ENCODE peak calls at places on chromosomes 6 and 20, in eight cellular contexts. X, U, B, Z, F, R, J and V are unnamed samples.

GRCh38 chr6:346389-347030 is 45.0 kb upstream of the IRF4 start:
- DNase-seq in J (no peak), B (no peak), X (peak; percentile 20), F (peak; percentile 44), U (no peak), Z (no peak), R (no peak), V (no peak)

GRCh38 chr20:35171753-35172433 is at the start of gene PROCR:
- DNase-seq in X (peak; percentile 90), R (peak; percentile 67), F (peak; percentile 94), J (peak; percentile 87), B (peak; percentile 99), Z (peak; percentile 98), U (peak; percentile 88), V (peak; percentile 99)

GRCh38 chr20:45465492-45466266 is 3.9 kb upstream of the WFDC2 start:
- DNase-seq in R (no peak), J (peak; percentile 27), B (no peak), U (no peak), X (no peak), F (no peak), Z (no peak), V (no peak)

GRCh38 chr6:111912904-111913303 is 39.7 kb upstream of the FYN start:
- DNase-seq in X (no peak), B (no peak), F (no peak), U (no peak), Z (no peak), J (no peak), R (no peak), V (no peak)

GRCh38 chr6:11645016-11645415 is 107.5 kb downstream of the TMEM170B start:
- DNase-seq in F (no peak), J (no peak), Z (no peak), R (no peak), B (no peak), X (no peak), U (no peak), V (no peak)

GRCh38 chr20:49578436-49578835 is 10.5 kb upstream of the PTGIS start:
- DNase-seq in J (no peak), B (no peak), X (no peak), F (no peak), Z (no peak), U (no peak), R (no peak), V (no peak)

GRCh38 chr6:113103618-113104390 is 753.3 kb upstream of the MARCKS start:
- DNase-seq in F (no peak), U (no peak), X (peak; percentile 66), Z (peak; percentile 18), R (no peak), B (no peak), J (no peak), V (peak; percentile 18)

GRCh38 chr6:117907600-117908245 is 659 bp downstream of the SLC35F1 start:
- DNase-seq in X (no peak), U (no peak), B (no peak), Z (no peak), J (no peak), R (no peak), F (no peak), V (no peak)

GRCh38 chr6:157135691-157136090 is 187.6 kb downstream of the TMEM242 start:
- DNase-seq in F (no peak), B (no peak), X (no peak), U (no peak), Z (no peak), J (no peak), R (no peak), V (no peak)

GRCh38 chr20:43583982-43584432 is 6.7 kb upstream of the IFT52 start:
- DNase-seq in X (peak; percentile 51), J (peak; percentile 24), Z (peak; percentile 90), R (no peak), B (peak; percentile 52), U (peak; percentile 37), F (peak; percentile 33), V (peak; percentile 96)

GRCh38 chr20:56160956-56161355 is 87.6 kb upstream of the MC3R start:
- DNase-seq in U (no peak), B (no peak), Z (no peak), F (no peak), R (no peak), J (no peak), X (no peak), V (no peak)

GRCh38 chr20:366042-366718 is 14.4 kb upstream of the TRIB3 start:
- DNase-seq in R (no peak), B (no peak), X (no peak), F (no peak), Z (no peak), U (no peak), J (no peak), V (peak; percentile 51)

GRCh38 chr20:41358230-41358629 is 8.4 kb downstream of the EMILIN3 start:
- DNase-seq in B (no peak), R (no peak), U (no peak), Z (no peak), F (no peak), X (no peak), J (no peak), V (no peak)

GRCh38 chr6:128495536-128496333 is 24.7 kb downstream of the PTPRK start:
- DNase-seq in Z (no peak), R (no peak), J (no peak), B (no peak), X (no peak), F (no peak), U (no peak), V (no peak)

GRCh38 chr20:10798811-10799210 is 125.0 kb upstream of the JAG1 start:
- DNase-seq in U (no peak), F (no peak), J (no peak), Z (peak; percentile 96), B (peak; percentile 89), R (no peak), X (no peak), V (peak; percentile 84)

GRCh38 chr6:21201673-21202430 is 391.7 kb upstream of the SOX4 start:
- DNase-seq in X (no peak), R (no peak), J (no peak), B (no peak), F (no peak), U (no peak), Z (no peak), V (no peak)

GRCh38 chr6:158649289-158650143 is at the start of gene SYTL3:
- DNase-seq in X (no peak), F (peak; percentile 43), Z (no peak), U (peak; percentile 54), R (no peak), J (peak; percentile 76), B (no peak), V (no peak)

GRCh38 chr6:455006-455585 is 63.5 kb downstream of the IRF4 start:
- DNase-seq in B (peak; percentile 11), R (no peak), U (no peak), X (no peak), F (no peak), J (no peak), Z (peak; percentile 9), V (no peak)

GRCh38 chr6:87832025-87832825 is 130.2 kb upstream of the AKIRIN2 start:
- DNase-seq in R (no peak), Z (peak; percentile 57), B (no peak), X (no peak), F (no peak), U (no peak), J (no peak), V (peak; percentile 32)
- TF ChIP-seq CTCF in R (no peak), Z (peak; percentile 38), B (peak; percentile 73), X (peak; percentile 16), F (peak; percentile 22), U (peak; percentile 16), J (peak; percentile 41), V (peak; percentile 6)

DNA sequence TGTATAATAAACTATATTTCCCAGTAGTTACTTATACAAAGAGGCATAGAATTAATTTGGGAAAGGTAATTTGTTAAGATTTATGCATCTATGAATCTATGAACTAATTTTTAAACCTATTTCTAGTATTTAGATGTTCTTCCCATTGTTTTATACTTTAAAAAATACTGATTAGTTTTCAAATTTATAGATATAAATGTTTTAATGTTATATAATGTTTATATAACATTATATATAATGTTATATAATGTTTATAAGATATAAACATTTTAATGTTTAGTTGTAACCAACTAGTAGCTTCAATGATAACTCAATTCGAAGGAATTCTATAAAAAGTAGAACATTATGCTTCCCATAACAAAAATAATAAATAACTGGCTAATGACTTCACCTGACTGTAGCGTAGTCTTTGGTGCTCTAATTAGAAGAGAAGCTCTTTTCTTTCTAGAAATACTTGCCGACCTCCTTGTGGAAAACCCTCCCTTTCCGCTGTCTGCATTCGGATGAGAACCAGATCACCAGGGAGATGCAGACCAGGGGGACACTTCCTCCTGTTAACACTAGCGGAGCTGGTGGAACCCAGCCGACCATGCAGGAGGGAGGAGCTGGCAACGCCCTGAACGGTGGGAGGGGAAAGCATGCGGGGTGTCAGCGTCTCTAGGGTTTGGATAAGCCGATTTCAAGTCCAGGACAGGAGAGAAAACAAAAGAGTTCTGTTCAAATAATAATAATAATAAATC is 158.4 kb downstream of the OR2B2 start:
- DNase-seq in R (no peak), B (peak; percentile 81), J (peak; percentile 79), U (peak; percentile 37), F (peak; percentile 71), Z (peak; percentile 79), X (peak; percentile 86), V (peak; percentile 93)
- TF ChIP-seq CTCF in R (no peak), B (peak; percentile 16), J (peak; percentile 22), U (no peak), F (no peak), Z (peak; percentile 10), X (no peak), V (no peak)

GRCh38 chr20:23023621-23024187 is 11.4 kb upstream of the SSTR4 start:
- DNase-seq in B (no peak), F (no peak), J (no peak), R (no peak), X (no peak), Z (no peak), U (no peak), V (no peak)
- TF ChIP-seq CTCF in B (no peak), F (no peak), J (no peak), R (no peak), X (no peak), Z (no peak), U (no peak), V (no peak)

DNA sequence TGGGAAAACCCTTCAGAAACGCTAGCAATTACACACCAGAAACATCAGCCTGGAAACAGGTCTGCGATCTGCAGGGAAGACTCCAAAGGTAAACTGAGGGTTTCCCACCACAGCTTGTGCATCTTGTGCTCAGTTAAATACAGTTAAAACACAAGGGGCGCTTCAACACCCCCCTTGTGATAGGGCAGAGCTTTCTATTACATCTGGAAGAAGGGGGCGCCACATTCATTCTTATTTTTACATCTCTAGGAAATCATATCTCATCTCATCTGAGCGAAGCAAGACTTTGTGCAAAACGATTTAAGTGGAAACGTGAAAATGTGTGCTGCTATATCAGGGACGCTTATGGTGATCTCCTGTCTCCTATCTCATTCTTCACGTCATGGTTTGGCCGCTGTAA is 58.5 kb downstream of the PRND start:
- DNase-seq in F (no peak), B (no peak), J (no peak), Z (no peak), U (no peak), X (no peak), R (no peak), V (no peak)
- TF ChIP-seq CTCF in F (no peak), B (no peak), J (no peak), Z (no peak), U (no peak), X (no peak), R (no peak), V (no peak)

GRCh38 chr6:169070506-169071176 is 183.0 kb downstream of the THBS2 start:
- DNase-seq in Z (peak; percentile 80), J (peak; percentile 65), X (peak; percentile 95), U (peak; percentile 53), R (peak; percentile 87), B (peak; percentile 93), F (peak; percentile 95), V (peak; percentile 96)
- TF ChIP-seq CTCF in Z (no peak), J (no peak), X (no peak), U (no peak), R (no peak), B (no peak), F (peak; percentile 11), V (no peak)